ENCODE peak calls at places on chromosomes 6 and 20, in five cellular contexts. X, S, E, I and Y are unnamed samples. For H3K4me1, the result is how much of the 10 kb centered on the place peaks cover.

GRCh38 chr6:42268016-42268834 is 50.6 kb upstream of the MRPS10 start:
- DNase-seq in X (no peak), S (no peak), E (no peak), I (no peak), Y (no peak)

GRCh38 chr6:78615430-78615904 is 251.9 kb upstream of the IRAK1BP1 start:
- DNase-seq in X (no peak), S (no peak), E (no peak), I (no peak), Y (no peak)

GRCh38 chr6:153941768-153942167 is 97.3 kb upstream of the OPRM1 start:
- DNase-seq in X (no peak), S (no peak), E (no peak), I (no peak), Y (no peak)

GRCh38 chr20:64053841-64054661 is 4.6 kb upstream of the SOX18 start:
- DNase-seq in X (no peak), S (peak), E (peak), I (no peak), Y (no peak)

GRCh38 chr20:25277051-25277801 is 29.3 kb downstream of the PYGB start:
- DNase-seq in X (peak), S (peak), E (no peak), I (peak), Y (peak)

GRCh38 chr20:49215232-49215631 is 4.0 kb upstream of the DDX27 start:
- DNase-seq in X (no peak), S (no peak), E (no peak), I (no peak), Y (no peak)

GRCh38 chr20:48621256-48622078 is 206.3 kb downstream of the PREX1 start:
- DNase-seq in X (no peak), S (peak), E (no peak), I (peak), Y (no peak)

GRCh38 chr20:11807070-11807741 is 110.5 kb upstream of the BTBD3 start:
- DNase-seq in X (no peak), S (no peak), E (no peak), I (no peak), Y (no peak)

GRCh38 chr20:51153867-51154707 is 131.2 kb upstream of the KCNG1 start:
- DNase-seq in X (no peak), S (no peak), E (no peak), I (no peak), Y (no peak)

GRCh38 chr6:146767632-146768031 is 168.9 kb downstream of the ADGB start:
- DNase-seq in X (no peak), S (no peak), E (peak), I (no peak), Y (no peak)

GRCh38 chr6:106556368-106556960 is 72.8 kb downstream of the RTN4IP1 start:
- DNase-seq in X (no peak), S (no peak), E (no peak), I (no peak), Y (no peak)

GRCh38 chr6:166488081-166488685 is 98.3 kb downstream of the RAMACL start:
- DNase-seq in X (peak), S (peak), E (no peak), I (no peak), Y (peak)

GRCh38 chr6:163520956-163521355 is 106.4 kb downstream of the QKI start:
- DNase-seq in X (no peak), S (no peak), E (no peak), I (no peak), Y (no peak)

GRCh38 chr20:45987108-45987780 is 15.2 kb upstream of the ZNF335 start:
- DNase-seq in X (peak), S (peak), E (peak), I (peak), Y (peak)

GRCh38 chr6:3139090-3139903 is 18.0 kb downstream of the TUBB2A start:
- DNase-seq in X (peak), S (no peak), E (peak), I (no peak), Y (peak)

GRCh38 chr6:27275025-27275956 is 27.8 kb downstream of the PRSS16 start:
- DNase-seq in X (no peak), S (no peak), E (no peak), I (no peak), Y (no peak)

GRCh38 chr20:50673831-50674825 is 17.2 kb downstream of the RIPOR3 start:
- DNase-seq in X (no peak), S (no peak), E (no peak), I (no peak), Y (no peak)

GRCh38 chr6:84462697-84463096 is 235.3 kb upstream of the CEP162 start:
- DNase-seq in X (no peak), S (no peak), E (no peak), I (no peak), Y (no peak)

GRCh38 chr6:150712502-150713252 is 113.0 kb downstream of the PLEKHG1 start:
- DNase-seq in X (no peak), S (no peak), E (no peak), I (no peak), Y (no peak)

GRCh38 chr6:7805828-7806227 is 79.9 kb downstream of the BMP6 start:
- DNase-seq in X (no peak), S (no peak), E (no peak), I (no peak), Y (no peak)

GRCh38 chr6:37648465-37649330 is 49.0 kb downstream of the MDGA1 start:
- DNase-seq in X (peak), S (no peak), E (no peak), I (no peak), Y (no peak)

GRCh38 chr6:14212020-14212419 is 94.4 kb downstream of the CD83 start:
- DNase-seq in X (no peak), S (no peak), E (peak), I (no peak), Y (no peak)

GRCh38 chr6:139376054-139376355 is 1.6 kb upstream of the CITED2 start:
- DNase-seq in X (no peak), S (no peak), E (no peak), I (no peak), Y (no peak)

GRCh38 chr20:21141825-21142224 is 15.9 kb downstream of the KIZ start:
- DNase-seq in X (no peak), S (no peak), E (no peak), I (no peak), Y (no peak)

GRCh38 chr6:5081955-5082354 is 3.2 kb upstream of the PPP1R3G start:
- DNase-seq in X (no peak), S (no peak), E (no peak), I (no peak), Y (no peak)

GRCh38 chr20:63751471-63752271 is 12.1 kb downstream of the SLC2A4RG start:
- DNase-seq in X (no peak), S (no peak), E (no peak), I (peak), Y (no peak)

GRCh38 chr20:24955045-24955444 is 6.0 kb downstream of the CST7 start:
- DNase-seq in X (peak), S (peak), E (no peak), I (no peak), Y (no peak)

GRCh38 chr6:111258615-111259088 is 171.3 kb downstream of the SLC16A10 start:
- DNase-seq in X (no peak), S (no peak), E (no peak), I (no peak), Y (no peak)

GRCh38 chr6:157764346-157765068 is 58.5 kb upstream of the SNX9 start:
- DNase-seq in X (peak), S (peak), E (peak), I (peak), Y (peak)

GRCh38 chr20:48758206-48758820 is 69.5 kb downstream of the PREX1 start:
- DNase-seq in X (no peak), S (peak), E (no peak), I (peak), Y (no peak)

GRCh38 chr6:4672772-4673171 is 103.4 kb upstream of the CDYL start:
- DNase-seq in X (no peak), S (no peak), E (no peak), I (no peak), Y (no peak)

GRCh38 chr20:15546624-15547023 is 1026.6 kb downstream of the KIF16B start:
- DNase-seq in X (no peak), S (no peak), E (no peak), I (no peak), Y (no peak)

GRCh38 chr6:80214436-80215022 is 108.1 kb downstream of the BCKDHB start:
- DNase-seq in X (peak), S (no peak), E (peak), I (no peak), Y (no peak)

GRCh38 chr20:35091808-35092523 is 641 bp downstream of the TRPC4AP start:
- DNase-seq in X (no peak), S (no peak), E (peak), I (no peak), Y (peak)

GRCh38 chr6:105526198-105526872 is 123.5 kb upstream of the PREP start:
- DNase-seq in X (no peak), S (no peak), E (no peak), I (no peak), Y (no peak)

DNA sequence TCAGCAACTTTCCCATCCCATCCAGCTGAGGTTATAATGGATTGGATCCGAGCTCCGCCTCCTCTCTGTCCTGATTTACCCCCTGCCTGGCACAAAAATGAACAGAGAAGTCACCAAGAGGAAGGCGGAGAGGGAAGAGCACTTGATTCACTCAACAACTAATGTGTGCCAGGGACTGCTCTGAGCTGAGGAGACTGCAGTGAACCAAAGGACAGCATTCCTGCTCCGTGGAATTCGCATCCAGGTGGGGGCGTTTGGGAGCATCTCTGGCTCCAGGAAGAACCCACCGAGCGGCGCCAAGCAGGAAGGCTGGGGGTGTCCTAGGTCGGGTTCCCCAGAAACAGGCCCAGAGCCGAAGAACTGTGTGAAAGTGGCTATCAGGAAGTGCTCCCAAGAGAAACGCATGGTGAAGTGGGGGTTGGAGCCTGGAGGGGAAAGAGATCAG is 95.8 kb upstream of the NAA20 start:
- DNase-seq in X (no peak), S (no peak), E (no peak), I (no peak), Y (no peak)
- H3K4me1 ChIP-seq in X (under half), S (half or more), E (under half), I (under half), Y (under half)

GRCh38 chr6:113876654-113877053 is 19.5 kb downstream of the MARCKS start:
- DNase-seq in X (no peak), S (no peak), E (no peak), I (no peak), Y (no peak)

GRCh38 chr6:113871975-113872374 is 14.8 kb downstream of the MARCKS start:
- DNase-seq in X (no peak), S (no peak), E (no peak), I (no peak), Y (no peak)

GRCh38 chr6:113870917-113871316 is 13.8 kb downstream of the MARCKS start:
- DNase-seq in X (no peak), S (no peak), E (no peak), I (no peak), Y (no peak)

GRCh38 chr6:113875470-113875869 is 18.3 kb downstream of the MARCKS start:
- DNase-seq in X (no peak), S (no peak), E (peak), I (no peak), Y (no peak)

DNA sequence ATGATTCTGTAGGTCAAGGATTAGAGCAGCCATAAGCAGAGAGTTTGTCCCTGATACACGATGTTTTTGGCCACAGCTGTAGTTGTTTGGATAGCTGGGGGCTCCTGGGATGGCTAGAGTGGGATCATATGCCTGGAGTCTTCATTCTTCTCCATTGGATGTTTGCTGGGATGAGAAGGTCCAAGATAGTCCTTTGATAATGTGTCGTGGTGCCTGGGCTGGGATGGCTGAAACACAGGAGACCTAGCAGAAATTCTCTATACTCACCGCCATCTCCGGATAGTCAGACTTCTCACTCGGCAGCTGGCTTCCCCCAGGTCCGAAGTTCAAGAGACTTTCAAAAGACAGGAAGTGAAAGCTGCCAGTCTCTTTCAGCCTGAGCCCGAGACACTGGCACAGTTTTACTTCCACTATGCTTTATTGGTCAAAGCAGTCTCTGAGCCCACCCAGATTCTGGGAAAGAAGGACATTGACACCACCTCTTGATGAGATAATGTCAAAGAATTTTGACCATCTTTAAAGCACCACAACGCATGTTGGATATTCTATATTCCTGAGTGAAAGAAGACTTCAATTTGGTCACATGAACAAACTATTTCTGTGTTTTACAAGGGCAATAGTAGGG is 16.0 kb downstream of the MARCKS start:
- DNase-seq in X (peak), S (peak), E (no peak), I (no peak), Y (peak)
- H3K4me3 ChIP-seq in X (peak), S (no peak), E (no peak), I (no peak), Y (peak)

GRCh38 chr6:159691133-159691962 is 1.7 kb downstream of the SOD2 start:
- DNase-seq in X (no peak), S (no peak), E (no peak), I (no peak), Y (no peak)
- H3K27ac ChIP-seq in X (peak), S (peak), E (no peak), I (no peak), Y (peak)

GRCh38 chr6:169800116-169800667 is 48.8 kb downstream of the ERMARD start:
- DNase-seq in X (no peak), S (peak), E (no peak), I (no peak), Y (no peak)

GRCh38 chr6:169801396-169802160 is 50.2 kb downstream of the ERMARD start:
- DNase-seq in X (no peak), S (peak), E (peak), I (no peak), Y (no peak)

GRCh38 chr6:169798764-169799473 is 47.5 kb downstream of the ERMARD start:
- DNase-seq in X (no peak), S (no peak), E (no peak), I (no peak), Y (no peak)

GRCh38 chr6:169799474-169799926 is 48.1 kb downstream of the ERMARD start:
- DNase-seq in X (no peak), S (peak), E (no peak), I (no peak), Y (no peak)

GRCh38 chr6:169800668-169801395 is 49.4 kb downstream of the ERMARD start:
- DNase-seq in X (peak), S (peak), E (peak), I (no peak), Y (no peak)
- H3K4me1 ChIP-seq in X (under half), S (under half), E (under half), I (under half), Y (under half)

GRCh38 chr6:159043986-159044385 is 805 bp downstream of the TAGAP start:
- DNase-seq in X (no peak), S (no peak), E (no peak), I (no peak), Y (no peak)

GRCh38 chr6:159042824-159043181 is 2.0 kb downstream of the TAGAP start:
- DNase-seq in X (no peak), S (no peak), E (no peak), I (no peak), Y (no peak)

GRCh38 chr6:159043236-159043635 is 1.6 kb downstream of the TAGAP start:
- DNase-seq in X (no peak), S (no peak), E (no peak), I (no peak), Y (no peak)

GRCh38 chr6:159041181-159041580 is 3.6 kb downstream of the TAGAP start:
- DNase-seq in X (no peak), S (no peak), E (no peak), I (no peak), Y (no peak)

DNA sequence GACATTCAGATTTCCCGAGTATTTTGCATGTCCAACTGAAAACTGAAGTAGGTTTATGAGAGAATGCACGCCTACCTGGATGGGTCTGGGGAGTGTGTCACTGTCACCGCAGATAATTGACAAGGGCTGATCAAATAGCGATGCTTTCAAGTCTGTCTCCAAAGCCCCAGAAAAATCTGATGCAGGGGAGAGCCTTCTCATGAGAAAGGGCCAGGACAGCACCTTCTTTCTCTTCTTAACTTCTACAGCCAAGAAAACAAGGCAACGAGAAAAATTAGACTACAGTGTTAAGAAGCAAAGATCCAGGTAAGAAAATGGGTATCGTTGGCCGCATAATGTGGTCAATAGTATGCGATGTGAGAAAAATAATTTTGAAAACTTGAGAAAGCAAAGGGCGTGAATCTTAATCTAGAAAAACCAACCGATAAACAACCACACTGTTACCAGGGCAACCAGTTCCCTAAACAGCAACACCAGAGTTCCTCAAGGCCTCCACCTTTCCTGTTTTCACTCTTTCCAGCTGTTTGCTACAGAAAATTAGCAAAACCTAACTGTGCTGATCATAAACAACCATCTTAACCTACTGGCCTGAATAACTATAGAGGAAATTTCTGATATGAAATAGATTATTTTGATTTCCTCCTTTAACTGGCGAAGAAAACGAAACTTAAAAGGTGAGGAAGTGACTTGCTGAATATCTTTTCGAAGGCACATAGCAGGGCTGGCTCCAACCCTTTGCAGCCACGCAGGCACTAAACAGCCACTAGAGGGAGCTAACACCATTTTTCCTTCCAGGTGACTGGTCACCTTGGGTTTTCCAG is 2.6 kb downstream of the TAGAP start:
- DNase-seq in X (peak), S (peak), E (peak), I (no peak), Y (no peak)
- H3K4me3 ChIP-seq in X (no peak), S (peak), E (no peak), I (no peak), Y (no peak)

GRCh38 chr20:17747431-17747846 is 47.7 kb downstream of the BANF2 start:
- DNase-seq in X (peak), S (no peak), E (peak), I (no peak), Y (no peak)
- H3K27ac ChIP-seq in X (no peak), S (no peak), E (no peak), I (no peak), Y (no peak)

GRCh38 chr20:53938739-53939138 is 131.7 kb downstream of the BCAS1 start:
- DNase-seq in X (no peak), S (no peak), E (no peak), I (no peak), Y (no peak)
- H3K4me1 ChIP-seq in X (under half), S (half or more), E (under half), I (under half), Y (under half)